ENCODE peak calls at places on chromosome 4, in nine cellular contexts. M, J, V, E, X, L, R, Q and S are unnamed samples.

GRCh38 chr4:16139066-16139945 is 55.5 kb upstream of the PROM1 start:
- DNase-seq in M (no peak), J (no peak), V (no peak), E (no peak), X (no peak), L (no peak), R (no peak), Q (no peak), S (no peak)

GRCh38 chr4:176898791-176899190 is 106.1 kb upstream of the VEGFC start:
- DNase-seq in M (no peak), J (no peak), V (no peak), E (no peak), X (no peak), L (no peak), R (no peak), Q (no peak), S (no peak)

GRCh38 chr4:111748157-111748556 is 397.1 kb upstream of the FAM241A start:
- DNase-seq in M (no peak), J (no peak), V (no peak), E (peak; percentile 28), X (no peak), L (no peak), R (no peak), Q (no peak), S (no peak)

GRCh38 chr4:125314676-125315570 is at the start of gene FAT4:
- DNase-seq in M (peak; percentile 36), J (peak; percentile 96), V (no peak), E (peak; percentile 96), X (peak; percentile 12), L (peak; percentile 67), R (no peak), Q (no peak), S (peak; percentile 92)

GRCh38 chr4:60384475-60384874 is 815.7 kb upstream of the ADGRL3 start:
- DNase-seq in M (no peak), J (no peak), V (no peak), E (no peak), X (no peak), L (no peak), R (no peak), Q (no peak), S (no peak)

GRCh38 chr4:20318899-20319291 is 67.2 kb downstream of the SLIT2 start:
- DNase-seq in M (no peak), J (no peak), V (no peak), E (no peak), X (no peak), L (no peak), R (no peak), Q (no peak), S (no peak)

GRCh38 chr4:58144721-58145120 is 1034.5 kb upstream of the IGFBP7 start:
- DNase-seq in M (no peak), J (no peak), V (no peak), E (no peak), X (no peak), L (no peak), R (no peak), Q (no peak), S (no peak)

GRCh38 chr4:61555789-61556188 is 355.7 kb downstream of the ADGRL3 start:
- DNase-seq in M (peak; percentile 74), J (no peak), V (no peak), E (no peak), X (no peak), L (no peak), R (no peak), Q (no peak), S (no peak)

GRCh38 chr4:109861941-109862340 is 14.0 kb downstream of the LRIT3 start:
- DNase-seq in M (no peak), J (no peak), V (no peak), E (no peak), X (no peak), L (no peak), R (no peak), Q (no peak), S (no peak)

GRCh38 chr4:3286335-3287175 is 6.3 kb upstream of the RGS12 start:
- DNase-seq in M (no peak), J (no peak), V (no peak), E (peak; percentile 24), X (no peak), L (no peak), R (no peak), Q (no peak), S (no peak)

GRCh38 chr4:51909236-51909703 is 66.3 kb downstream of the DCUN1D4 start:
- DNase-seq in M (peak; percentile 98), J (no peak), V (no peak), E (no peak), X (no peak), L (no peak), R (no peak), Q (no peak), S (no peak)

GRCh38 chr4:103648541-103648940 is 71.2 kb downstream of the TACR3 start:
- DNase-seq in M (no peak), J (no peak), V (no peak), E (no peak), X (no peak), L (no peak), R (no peak), Q (no peak), S (no peak)
- H3K27ac ChIP-seq in M (no peak overlapping the region), J (no peak overlapping the region), V (no peak overlapping the region), E (no peak overlapping the region), X (no peak overlapping the region), L (no peak overlapping the region), R (no peak overlapping the region), Q (no peak overlapping the region), S (no peak overlapping the region)

GRCh38 chr4:11183358-11183745 is 245.3 kb downstream of the HS3ST1 start:
- DNase-seq in M (no peak), J (no peak), V (no peak), E (no peak), X (no peak), L (no peak), R (no peak), Q (no peak), S (no peak)

GRCh38 chr4:11182031-11182430 is 246.7 kb downstream of the HS3ST1 start:
- DNase-seq in M (no peak), J (no peak), V (no peak), E (no peak), X (no peak), L (no peak), R (no peak), Q (no peak), S (no peak)

GRCh38 chr4:11178433-11178832 is 250.3 kb downstream of the HS3ST1 start:
- DNase-seq in M (no peak), J (no peak), V (no peak), E (no peak), X (no peak), L (no peak), R (no peak), Q (no peak), S (no peak)

GRCh38 chr4:11182586-11183357 is 245.9 kb downstream of the HS3ST1 start:
- DNase-seq in M (no peak), J (no peak), V (no peak), E (no peak), X (no peak), L (no peak), R (no peak), Q (no peak), S (no peak)
- H3K27ac ChIP-seq in M (no peak overlapping the region), J (no peak overlapping the region), V (no peak overlapping the region), E (no peak overlapping the region), X (no peak overlapping the region), L (no peak overlapping the region), R (no peak overlapping the region), Q (no peak overlapping the region), S (no peak overlapping the region)

DNA sequence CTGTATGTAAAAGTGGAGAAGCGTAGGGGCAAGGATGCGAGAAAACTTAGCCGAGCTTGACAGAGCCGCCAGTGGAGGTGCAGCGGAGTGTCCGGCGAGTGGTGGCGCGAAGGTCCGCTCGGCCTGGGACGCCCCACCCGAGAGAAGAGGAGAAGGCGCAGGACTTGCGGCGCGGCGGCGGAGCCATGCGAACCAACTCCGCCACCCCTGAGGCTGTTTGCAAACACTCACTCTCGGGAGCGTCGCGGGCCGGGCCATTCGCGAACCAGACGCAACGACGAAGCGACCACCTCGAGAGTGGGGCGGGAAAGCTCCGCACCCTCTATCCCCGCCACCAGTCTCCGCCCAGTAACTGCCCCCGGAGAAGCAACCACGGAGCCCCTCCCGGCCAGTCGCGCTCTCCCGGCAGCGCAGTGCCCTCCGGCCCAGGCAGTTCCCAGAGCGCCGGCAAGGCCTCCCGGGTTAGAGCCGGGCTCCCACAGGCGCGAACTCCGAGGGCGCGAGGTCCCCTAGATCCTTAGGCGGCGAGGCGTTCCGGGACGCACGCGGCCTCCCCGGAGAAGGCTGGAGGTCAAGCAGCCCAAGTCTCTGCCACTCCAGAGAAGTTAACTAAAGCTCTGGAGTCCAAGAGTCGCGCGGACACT is 2.2 kb upstream of the MAB21L2 start:
- DNase-seq in M (peak; percentile 6), J (peak; percentile 42), V (no peak), E (peak; percentile 50), X (no peak), L (no peak), R (no peak), Q (no peak), S (no peak)
- H3K27ac ChIP-seq in M (peak overlapping the region; percentile 88), J (peak overlapping the region; percentile 0), V (no peak overlapping the region), E (no peak overlapping the region), X (no peak overlapping the region), L (no peak overlapping the region), R (no peak overlapping the region), Q (no peak overlapping the region), S (no peak overlapping the region)

GRCh38 chr4:48909697-48910096 is 3.1 kb upstream of the OCIAD2 start:
- DNase-seq in M (peak; percentile 8), J (peak; percentile 80), V (peak; percentile 88), E (peak; percentile 44), X (no peak), L (peak; percentile 55), R (no peak), Q (peak; percentile 21), S (no peak)
- H3K27ac ChIP-seq in M (no peak overlapping the region), J (no peak overlapping the region), V (no peak overlapping the region), E (no peak overlapping the region), X (peak overlapping the region; percentile 50), L (peak overlapping the region; percentile 87), R (no peak overlapping the region), Q (no peak overlapping the region), S (no peak overlapping the region)